ENCODE peak calls at places on chromosome 5, in six cellular contexts. F is HFFc6, N is gastrocnemius medialis, E is tibial nerve, K is A549, C is suprapubic skin. A is an unnamed sample.
A peak's percentile ranks its signal among the peaks of the same experiment; 100 is the strongest.

GRCh38 chr5:165209101-165209727 is 1703.8 kb downstream of the MAT2B start:
- DNase-seq in F (peak; percentile 11), N (no peak), E (no peak), K (peak; percentile 2), C (no peak), A (no peak)

GRCh38 chr5:147756566-147756965 is 26.0 kb downstream of the JAKMIP2 start:
- DNase-seq in F (no peak), N (no peak), E (no peak), K (no peak), C (no peak), A (no peak)

GRCh38 chr5:6448622-6449464 is at the start of gene UBE2QL1:
- DNase-seq in F (no peak), N (peak; percentile 38), E (no peak), K (no peak), C (no peak), A (no peak)

GRCh38 chr5:142777108-142777507 is 6.9 kb downstream of the ARHGAP26 start:
- DNase-seq in F (no peak), N (no peak), E (no peak), K (no peak), C (no peak), A (no peak)

GRCh38 chr5:50969207-50970145 is 303.0 kb downstream of the PARP8 start:
- DNase-seq in F (no peak), N (no peak), E (no peak), K (no peak), C (no peak), A (no peak)

GRCh38 chr5:173721259-173722232 is 105.1 kb upstream of the BOD1 start:
- DNase-seq in F (no peak), N (no peak), E (no peak), K (no peak), C (no peak), A (no peak)

GRCh38 chr5:82347213-82347947 is 69.2 kb upstream of the RPS23 start:
- DNase-seq in F (peak; percentile 55), N (peak; percentile 48), E (no peak), K (no peak), C (no peak), A (no peak)

GRCh38 chr5:84805473-84805872 is 420.8 kb upstream of the EDIL3 start:
- DNase-seq in F (no peak), N (no peak), E (no peak), K (no peak), C (no peak), A (no peak)

GRCh38 chr5:137146402-137146889 is 352.7 kb downstream of the SPOCK1 start:
- DNase-seq in F (peak; percentile 99), N (peak; percentile 47), E (no peak), K (peak; percentile 18), C (peak; percentile 79), A (no peak)

GRCh38 chr5:33936004-33936380 is 194 bp upstream of the RXFP3 start:
- DNase-seq in F (peak; percentile 7), N (no peak), E (peak; percentile 15), K (peak; percentile 12), C (no peak), A (peak; percentile 93)

DNA sequence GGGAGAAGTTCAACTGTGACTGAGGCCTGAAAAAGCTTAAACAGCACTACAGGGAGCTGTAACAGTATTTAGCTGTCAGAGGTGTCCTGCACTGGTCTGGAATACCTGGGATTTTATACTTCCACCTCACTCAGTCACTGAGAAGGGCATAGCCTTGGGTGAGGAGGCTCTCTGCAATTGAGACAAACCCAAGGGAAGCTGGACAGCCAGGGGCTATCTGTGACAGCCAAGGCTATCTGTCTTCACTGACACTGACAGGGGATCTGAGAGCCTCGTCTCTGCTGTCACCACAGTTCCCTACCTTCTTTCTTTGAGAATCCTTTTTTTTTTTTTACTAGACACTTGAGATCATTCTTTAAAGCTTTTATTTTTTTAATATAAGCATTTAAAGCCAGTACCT is 356.2 kb upstream of the CD180 start:
- DNase-seq in F (no peak), N (peak; percentile 25), E (no peak), K (no peak), C (no peak), A (no peak)
- TF ChIP-seq CTCF in F (no peak), N (no peak), E (no peak), K (no peak), C (no peak), A (no peak)

GRCh38 chr5:127602481-127602880 is 46.4 kb upstream of the CTXN3 start:
- DNase-seq in F (no peak), N (no peak), E (no peak), K (no peak), C (no peak), A (no peak)
- TF ChIP-seq CTCF in F (no peak), N (no peak), E (no peak), K (no peak), C (no peak), A (no peak)

GRCh38 chr5:74526111-74526510 is 114.4 kb downstream of the ENC1 start:
- DNase-seq in F (no peak), N (no peak), E (no peak), K (no peak), C (no peak), A (no peak)
- TF ChIP-seq CTCF in F (no peak), N (no peak), E (no peak), K (no peak), C (no peak), A (no peak)

GRCh38 chr5:72281764-72282499 is 38.1 kb downstream of the MRPS27 start:
- DNase-seq in F (peak; percentile 64), N (no peak), E (no peak), K (no peak), C (no peak), A (no peak)

GRCh38 chr5:72281430-72281763 is 38.6 kb downstream of the MRPS27 start:
- DNase-seq in F (no peak), N (no peak), E (no peak), K (no peak), C (no peak), A (no peak)

GRCh38 chr5:72283358-72283757 is 36.7 kb downstream of the MRPS27 start:
- DNase-seq in F (no peak), N (no peak), E (no peak), K (no peak), C (no peak), A (no peak)

GRCh38 chr5:72282878-72283277 is 37.2 kb downstream of the MRPS27 start:
- DNase-seq in F (no peak), N (no peak), E (no peak), K (no peak), C (no peak), A (no peak)

DNA sequence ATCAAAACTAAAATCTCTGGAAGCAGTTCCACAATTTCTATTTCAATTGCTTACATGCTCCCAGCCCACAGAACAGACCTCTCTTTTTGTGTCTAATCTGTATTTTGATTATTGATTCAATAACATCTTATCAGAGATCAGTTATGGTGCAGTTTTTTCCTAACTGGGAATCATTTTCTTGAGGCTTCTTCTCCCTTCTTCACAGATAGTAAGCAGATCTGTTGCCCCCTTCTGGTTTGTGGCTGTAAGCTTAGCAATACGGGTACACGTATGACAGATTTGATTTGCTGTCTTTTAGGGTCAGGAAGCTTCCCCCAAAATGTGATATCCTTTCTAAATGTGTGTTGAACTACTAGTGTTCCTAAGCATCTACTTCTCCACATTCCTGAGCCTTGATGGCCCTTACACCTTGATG is 39.4 kb downstream of the MRPS27 start:
- DNase-seq in F (peak; percentile 45), N (no peak), E (no peak), K (peak; percentile 55), C (no peak), A (no peak)
- TF ChIP-seq CTCF in F (peak; percentile 73), N (peak; percentile 30), E (peak; percentile 51), K (peak; percentile 49), C (peak; percentile 46), A (peak; percentile 87)

DNA sequence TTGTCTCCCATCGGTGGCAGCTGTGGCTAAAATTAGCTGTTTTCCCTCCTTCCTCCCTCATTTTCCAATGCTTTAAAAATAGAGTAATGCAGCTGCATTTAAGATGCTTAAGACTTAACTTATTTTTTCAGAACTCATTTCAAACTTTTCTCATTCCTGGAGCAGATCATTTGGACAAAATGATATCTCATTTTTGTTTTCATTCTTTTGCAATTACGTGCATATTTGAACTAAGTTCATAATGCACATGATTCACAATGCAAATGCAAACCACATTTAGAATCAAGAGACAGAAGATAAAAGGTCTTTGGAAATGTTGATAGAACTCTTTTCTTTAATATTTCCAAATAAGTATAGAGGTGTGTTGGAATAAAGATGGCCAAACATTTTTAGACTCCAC is 14.7 kb downstream of the HSPB3 start:
- DNase-seq in F (peak; percentile 33), N (no peak), E (no peak), K (no peak), C (no peak), A (no peak)
- TF ChIP-seq CTCF in F (no peak), N (no peak), E (no peak), K (no peak), C (no peak), A (no peak)

DNA sequence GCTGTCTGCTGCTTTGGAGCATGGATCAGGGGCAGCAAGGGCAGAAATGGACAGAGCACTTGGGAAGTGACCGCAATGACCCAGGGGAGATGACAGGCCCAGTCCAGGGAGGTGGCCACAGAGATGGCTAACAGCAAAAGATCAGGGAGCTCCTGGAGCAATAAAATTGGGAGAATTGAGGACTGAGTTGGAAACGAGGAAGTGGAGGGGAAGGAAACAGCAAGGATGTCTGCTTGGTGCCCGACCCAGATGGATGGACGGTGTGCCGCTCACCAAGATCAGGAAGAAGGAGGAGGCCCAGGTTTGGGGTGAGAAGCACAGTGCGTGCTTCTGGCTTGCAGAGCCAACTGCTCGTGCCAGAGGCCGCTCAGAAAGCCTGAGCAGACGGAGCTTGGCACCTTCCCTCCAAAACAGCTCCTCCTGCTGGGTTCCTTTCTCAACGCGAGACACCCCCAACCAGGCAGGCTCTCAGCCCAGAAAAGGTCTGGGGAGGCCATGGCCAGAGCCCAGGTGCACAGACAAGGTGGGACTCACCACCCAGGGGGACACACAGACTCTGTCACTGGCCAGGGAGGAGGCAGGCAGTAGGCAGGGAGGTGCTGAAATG is 1.7 kb upstream of the SLC34A1 start:
- DNase-seq in F (no peak), N (no peak), E (no peak), K (no peak), C (no peak), A (no peak)
- TF ChIP-seq CTCF in F (peak; percentile 44), N (no peak), E (no peak), K (peak; percentile 11), C (peak; percentile 22), A (peak; percentile 37)

DNA sequence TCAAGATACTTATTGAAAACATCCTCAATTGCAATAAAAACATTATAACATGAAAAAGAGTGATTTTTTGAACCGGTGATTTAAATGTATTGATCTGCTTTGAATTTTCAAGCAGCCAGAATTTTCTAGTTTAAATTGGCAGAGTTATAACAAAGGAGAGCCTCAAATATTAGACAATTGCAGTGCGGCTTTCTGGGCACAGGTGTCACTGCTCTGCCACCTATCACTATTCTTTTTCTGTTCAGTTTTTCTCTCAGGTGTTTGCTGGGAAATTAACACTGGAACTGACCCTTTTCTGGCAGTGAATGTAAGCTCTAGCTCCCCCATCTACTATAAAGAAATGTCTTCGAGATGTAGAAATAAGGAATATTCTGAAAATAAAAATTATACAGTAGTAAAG is 23.0 kb downstream of the ZBED3 start:
- DNase-seq in F (no peak), N (no peak), E (no peak), K (no peak), C (no peak), A (no peak)
- TF ChIP-seq CTCF in F (peak; percentile 13), N (no peak), E (no peak), K (no peak), C (no peak), A (no peak)

A was measured in chondrocyte.